ENCODE peak calls at places on chromosomes 5 and 9, in five cellular contexts. V is fibroblast of the aortic adventitia, G is kidney, X is Peyer's patch, R is fibroblast of mammary gland. C is an unnamed sample.

GRCh38 chr5:88236866-88237642 is 31.6 kb downstream of the TMEM161B start:
- DNase-seq in R (peak; percentile 61), X (no peak), G (no peak), V (peak; percentile 16), C (no peak)

GRCh38 chr5:166823360-166823759 is 1468.1 kb upstream of the WWC1 start:
- DNase-seq in G (no peak), R (no peak), V (no peak), X (no peak), C (no peak)

GRCh38 chr9:17625644-17626388 is 47.0 kb downstream of the SH3GL2 start:
- DNase-seq in X (no peak), R (no peak), V (no peak), G (no peak), C (no peak)

GRCh38 chr9:69173891-69174644 is at the start of gene TJP2:
- DNase-seq in V (peak; percentile 51), R (peak; percentile 71), X (peak; percentile 60), G (peak; percentile 91), C (no peak)

GRCh38 chr9:108837530-108837929 is 18.3 kb downstream of the ACTL7B start:
- DNase-seq in G (no peak), R (no peak), X (no peak), V (no peak), C (no peak)

GRCh38 chr5:174751154-174751990 is 27.0 kb downstream of the MSX2 start:
- DNase-seq in X (no peak), V (no peak), G (peak; percentile 62), R (no peak), C (no peak)

GRCh38 chr5:176985516-176985915 is 21.1 kb downstream of the UIMC1 start:
- DNase-seq in G (no peak), X (peak; percentile 81), V (no peak), R (no peak), C (no peak)

GRCh38 chr5:72034710-72035109 is 72.6 kb upstream of the MAP1B start:
- DNase-seq in R (no peak), G (no peak), V (no peak), X (no peak), C (no peak)

GRCh38 chr9:76716270-76716669 is 48.0 kb upstream of the PCA3 start:
- DNase-seq in G (no peak), X (no peak), R (peak; percentile 57), V (peak; percentile 37), C (no peak)

GRCh38 chr5:91030521-91031395 is 352.4 kb downstream of the ARRDC3 start:
- DNase-seq in G (no peak), V (no peak), X (no peak), R (no peak), C (no peak)

GRCh38 chr9:128845186-128845931 is 15.8 kb upstream of the SPOUT1 start:
- DNase-seq in X (no peak), G (peak; percentile 64), R (no peak), V (no peak), C (no peak)

GRCh38 chr9:130120832-130121231 is 51.4 kb upstream of the NCS1 start:
- DNase-seq in V (no peak), R (no peak), G (no peak), X (no peak), C (no peak)

GRCh38 chr5:140424135-140424534 is 22.5 kb downstream of the ANKHD1 start:
- DNase-seq in X (no peak), G (no peak), V (no peak), R (no peak), C (no peak)

GRCh38 chr9:61667559-61668121 is 477.8 kb downstream of the SPATA31A7 start:
- DNase-seq in V (no peak), R (no peak), G (peak; percentile 55), X (peak; percentile 34), C (no peak)

DNA sequence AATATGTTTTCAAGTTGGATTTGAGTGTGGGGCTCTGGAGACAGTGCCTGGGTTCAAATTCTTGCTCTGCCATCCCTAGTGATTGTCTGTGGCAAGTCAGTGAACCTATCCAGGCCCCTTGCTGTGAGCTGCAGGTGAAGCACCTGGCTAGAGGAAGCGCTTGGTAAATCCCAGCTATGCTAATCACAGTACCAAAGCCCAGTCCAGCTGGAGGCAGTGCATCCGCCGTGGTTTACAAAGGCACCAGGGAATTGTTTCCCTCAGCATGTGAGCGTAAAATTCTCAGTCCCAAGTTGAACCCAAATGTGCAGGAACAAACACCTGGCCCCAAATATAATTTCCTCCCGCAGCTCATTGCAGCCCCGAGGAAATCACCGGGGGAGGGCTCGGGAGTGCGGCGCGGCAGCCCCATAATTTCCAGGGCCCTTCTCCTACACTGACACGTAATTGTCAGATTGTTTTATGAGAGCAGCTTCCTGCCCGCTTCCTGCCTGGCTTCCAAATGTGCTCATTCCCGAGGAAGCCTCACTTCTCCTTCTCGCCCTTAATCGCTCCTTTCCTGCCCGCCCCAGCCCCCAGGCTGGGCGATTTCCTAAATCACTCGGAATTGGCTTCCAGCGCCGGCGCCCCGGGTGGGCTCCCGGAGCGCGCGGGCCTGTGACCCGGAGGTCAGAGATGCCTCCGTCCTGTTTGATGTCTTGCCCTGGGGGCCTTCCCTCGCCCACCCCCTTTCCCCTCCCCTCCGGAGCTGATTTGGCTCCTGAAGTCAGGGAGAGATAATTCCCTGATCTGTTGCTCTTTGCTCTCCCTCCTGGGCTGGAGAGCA is 134.4 kb downstream of the FGF1 start:
- DNase-seq in G (no peak), R (peak; percentile 40), X (no peak), V (no peak), C (no peak)
- H3K4me3 ChIP-seq in G (no peak overlapping the region), R (peak overlapping the region; percentile 38), X (no peak overlapping the region), V (no peak overlapping the region), C (peak overlapping the region; percentile 38)

GRCh38 chr9:120870206-120870605 is 6.8 kb downstream of the PHF19 start:
- DNase-seq in V (no peak), G (no peak), X (no peak), R (no peak), C (no peak)
- TF ChIP-seq CTCF in V (no peak), G (no peak), X (no peak), R (no peak), C (no peak)

GRCh38 chr5:95863383-95863757 is 40.8 kb upstream of the GLRX start:
- DNase-seq in X (no peak), G (no peak), R (peak; percentile 91), V (peak; percentile 83), C (no peak)
- H3K4me3 ChIP-seq in X (no peak overlapping the region), G (no peak overlapping the region), R (no peak overlapping the region), V (no peak overlapping the region), C (no peak overlapping the region)

DNA sequence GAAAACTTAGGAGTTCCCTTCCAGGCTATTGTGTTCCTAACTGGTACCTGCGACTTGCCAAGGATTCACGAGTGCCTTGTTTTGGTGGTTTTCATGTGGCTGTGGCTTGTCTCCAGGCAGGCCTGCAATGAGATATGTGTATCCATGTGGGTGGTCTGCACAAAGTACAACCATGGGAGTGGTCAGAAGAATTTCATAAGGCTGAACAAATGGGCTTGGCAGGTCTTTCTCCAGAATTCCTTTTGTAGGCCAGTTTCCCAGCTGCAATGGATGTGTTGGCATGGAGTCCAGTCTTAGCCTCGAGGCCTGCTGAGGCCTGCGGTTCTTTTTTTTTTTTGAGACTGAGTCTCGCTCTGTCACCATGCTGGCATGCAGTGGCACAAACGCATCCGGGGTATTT is 28.8 kb upstream of the MELK start:
- DNase-seq in R (peak; percentile 37), V (peak; percentile 93), X (peak; percentile 46), G (no peak), C (peak; percentile 45)
- TF ChIP-seq CTCF in R (no peak), V (no peak), X (no peak), G (no peak), C (no peak)

GRCh38 chr5:15105799-15106393 is 234.3 kb upstream of the ANKH start:
- DNase-seq in V (peak; percentile 60), R (peak; percentile 61), X (peak; percentile 51), G (no peak), C (peak; percentile 21)

GRCh38 chr5:15103864-15104263 is 232.3 kb upstream of the ANKH start:
- DNase-seq in X (no peak), V (no peak), R (no peak), G (no peak), C (no peak)

GRCh38 chr5:15103130-15103529 is 231.6 kb upstream of the ANKH start:
- DNase-seq in V (no peak), G (no peak), X (no peak), R (no peak), C (no peak)

GRCh38 chr5:15106530-15107283 is 235.1 kb upstream of the ANKH start:
- DNase-seq in R (no peak), X (no peak), G (no peak), V (no peak), C (no peak)
- H3K4me3 ChIP-seq in R (no peak overlapping the region), X (no peak overlapping the region), G (no peak overlapping the region), V (no peak overlapping the region), C (no peak overlapping the region)

C was measured in AG09309.